ENCODE peak calls at places on chromosomes 6 and 20, in eight cellular contexts. D is NCI-H2029, I is H9, S is RCC 7860, V is SK-N-SH, L is small intestine, E is GM23338, R is T-helper 9 cell. F is an unnamed sample.

GRCh38 chr6:113447088-113447831 is 409.9 kb upstream of the MARCKS start:
- DNase-seq in I (no peak), R (no peak), V (no peak), D (no peak), S (peak), E (no peak), L (no peak), F (peak)

GRCh38 chr6:73200735-73201134 is 24.6 kb downstream of the KHDC1L start:
- DNase-seq in S (no peak), I (no peak), R (no peak), E (no peak), D (no peak), V (no peak), L (no peak), F (no peak)

GRCh38 chr6:53888931-53889330 is 94.1 kb downstream of the LRRC1 start:
- DNase-seq in E (no peak), R (no peak), L (no peak), V (no peak), S (no peak), D (no peak), I (no peak), F (no peak)

GRCh38 chr20:24365685-24366084 is 103.7 kb upstream of the SYNDIG1 start:
- DNase-seq in D (no peak), R (no peak), L (no peak), E (no peak), V (no peak), I (no peak), S (no peak), F (no peak)

GRCh38 chr6:54010340-54011276 is 100.6 kb upstream of the MLIP start:
- DNase-seq in I (no peak), E (no peak), L (peak), D (no peak), R (no peak), V (no peak), S (no peak), F (peak)

GRCh38 chr6:45987866-45988265 is 27.8 kb downstream of the CLIC5 start:
- DNase-seq in L (peak), S (no peak), R (no peak), V (no peak), I (no peak), D (no peak), E (no peak), F (no peak)

GRCh38 chr6:41531591-41532582 is 14.3 kb upstream of the FOXP4 start:
- DNase-seq in R (peak), D (peak), V (peak), L (no peak), S (no peak), I (no peak), E (no peak), F (no peak)

GRCh38 chr6:140566706-140567330 is 1192.4 kb upstream of the CITED2 start:
- DNase-seq in E (no peak), R (no peak), L (peak), V (no peak), I (no peak), D (no peak), S (no peak), F (peak)

GRCh38 chr20:40682104-40683045 is 6.7 kb downstream of the MAFB start:
- DNase-seq in L (no peak), I (no peak), S (no peak), D (no peak), E (peak), R (no peak), V (no peak), F (no peak)

GRCh38 chr20:34493646-34494045 is 22.6 kb upstream of the DYNLRB1 start:
- DNase-seq in E (no peak), L (no peak), I (no peak), R (no peak), D (no peak), S (no peak), V (no peak), F (no peak)

GRCh38 chr6:134420638-134421181 is 102.8 kb upstream of the SGK1 start:
- DNase-seq in R (no peak), L (peak), E (no peak), I (no peak), D (no peak), S (peak), V (no peak), F (peak)

GRCh38 chr6:29861521-29862255 is 34.1 kb downstream of the HLA-G start:
- DNase-seq in E (no peak), V (no peak), D (no peak), S (no peak), R (no peak), I (no peak), L (no peak), F (no peak)

GRCh38 chr20:58010666-58011065 is 217.8 kb downstream of the ANKRD60 start:
- DNase-seq in L (no peak), I (peak), S (no peak), R (no peak), E (no peak), V (no peak), D (no peak), F (no peak)

GRCh38 chr6:67952121-67952520 is 683.0 kb upstream of the ADGRB3 start:
- DNase-seq in L (no peak), S (no peak), I (no peak), V (no peak), D (no peak), R (no peak), E (no peak), F (no peak)

GRCh38 chr6:149176971-149177667 is 140.4 kb upstream of the TAB2 start:
- DNase-seq in S (no peak), V (no peak), L (peak), E (no peak), D (no peak), I (no peak), R (no peak), F (no peak)

GRCh38 chr20:16393836-16394235 is 179.4 kb downstream of the KIF16B start:
- DNase-seq in E (no peak), V (no peak), D (no peak), L (peak), S (peak), I (no peak), R (no peak), F (no peak)

F was measured in ACHN.